ENCODE peak calls at places on chromosomes 13 and 19, in nine cellular contexts. W is heart left ventricle, A is cardiac muscle cell, H is left lung, C is uterus, Y is cardiac fibroblast, D is MM.1S, L is fibroblast of lung, I is fibroblast of pulmonary artery. P is an unnamed sample.

GRCh38 chr13:21453352-21454089 is 5.6 kb downstream of the ZDHHC20 start:
- DNase-seq in W (no peak), A (no peak), H (no peak), C (no peak), Y (no peak), D (no peak), L (peak), I (no peak), P (no peak)

GRCh38 chr19:5235458-5236219 is 105.0 kb downstream of the PTPRS start:
- DNase-seq in W (no peak), A (no peak), H (no peak), C (no peak), Y (no peak), D (no peak), L (no peak), I (no peak), P (no peak)

GRCh38 chr13:66689628-66690027 is 540.5 kb downstream of the PCDH9 start:
- DNase-seq in W (no peak), A (no peak), H (no peak), C (no peak), Y (peak), D (peak), L (peak), I (peak), P (no peak)

GRCh38 chr13:97976551-97977375 is 23.3 kb downstream of the IPO5 start:
- DNase-seq in W (peak), A (no peak), H (no peak), C (no peak), Y (no peak), D (peak), L (no peak), I (no peak), P (no peak)

GRCh38 chr19:43934055-43934984 is 762 bp downstream of the ZNF45 start:
- DNase-seq in W (no peak), A (peak), H (no peak), C (no peak), Y (peak), D (no peak), L (no peak), I (no peak), P (no peak)

GRCh38 chr13:57045816-57046691 is 94.7 kb upstream of the PRR20A start:
- DNase-seq in W (no peak), A (peak), H (no peak), C (no peak), Y (no peak), D (no peak), L (peak), I (peak), P (no peak)

GRCh38 chr13:113897966-113898365 is 34.1 kb upstream of the GAS6 start:
- DNase-seq in W (no peak), A (no peak), H (no peak), C (no peak), Y (peak), D (no peak), L (no peak), I (no peak), P (no peak)

GRCh38 chr13:30910676-30911075 is 4.6 kb downstream of the MEDAG start:
- DNase-seq in W (no peak), A (no peak), H (no peak), C (no peak), Y (no peak), D (no peak), L (no peak), I (no peak), P (no peak)

GRCh38 chr19:46134527-46134926 is 10.0 kb upstream of the IGFL3 start:
- DNase-seq in W (no peak), A (no peak), H (no peak), C (no peak), Y (peak), D (no peak), L (peak), I (peak), P (no peak)

GRCh38 chr19:16588089-16588823 is 16.0 kb upstream of the SLC35E1 start:
- DNase-seq in W (no peak), A (peak), H (no peak), C (peak), Y (peak), D (peak), L (peak), I (peak), P (peak)

GRCh38 chr13:107743100-107743499 is 472.2 kb downstream of the LIG4 start:
- DNase-seq in W (no peak), A (no peak), H (no peak), C (no peak), Y (no peak), D (no peak), L (no peak), I (no peak), P (no peak)
- TF ChIP-seq CTCF in W (no peak), A (no peak), H (no peak), C (no peak), Y (no peak), D (no peak), L (no peak), I (no peak), P (no peak)

GRCh38 chr19:15508035-15508710 is at the start of gene CYP4F22:
- DNase-seq in W (no peak), A (no peak), H (no peak), C (no peak), Y (no peak), D (no peak), L (no peak), I (no peak), P (no peak)
- H3K4me3 ChIP-seq in W (peak), A (no peak), H (peak), C (no peak), Y (no peak), D (no peak), L (no peak), I (no peak), P (no peak)

GRCh38 chr19:13154911-13155471 is 4.8 kb downstream of the IER2 start:
- DNase-seq in W (peak), A (peak), H (peak), C (peak), Y (peak), D (no peak), L (peak), I (peak), P (peak)
- TF ChIP-seq CTCF in W (no peak), A (peak), H (no peak), C (no peak), Y (peak), D (peak), L (peak), I (peak), P (peak)

GRCh38 chr13:42876810-42877550 is 95.6 kb downstream of the FAM216B start:
- DNase-seq in W (no peak), A (no peak), H (no peak), C (no peak), Y (peak), D (no peak), L (peak), I (peak), P (peak)
- H3K4me3 ChIP-seq in W (no peak), A (no peak), H (no peak), C (no peak), Y (no peak), D (no peak), L (no peak), I (no peak), P (no peak)

GRCh38 chr19:34018546-34018945 is 153.8 kb upstream of the LSM14A start:
- DNase-seq in W (no peak), A (no peak), H (no peak), C (no peak), Y (no peak), D (no peak), L (no peak), I (no peak), P (no peak)

GRCh38 chr19:34023381-34023780 is 148.9 kb upstream of the LSM14A start:
- DNase-seq in W (no peak), A (no peak), H (no peak), C (no peak), Y (no peak), D (no peak), L (no peak), I (no peak), P (no peak)
- TF ChIP-seq CTCF in W (no peak), A (no peak), H (no peak), C (no peak), Y (no peak), D (no peak), L (no peak), I (no peak), P (no peak)